ENCODE peak calls at places on chromosomes 1 and 21, in seven cellular contexts. R is CD8-positive, alpha-beta T cell; Y is IMR-90; G is endodermal cell; B is lung; T is left ventricle myocardium inferior; S is B cell. I is an unnamed sample.

GRCh38 chr1:38064232-38064903 is 17.8 kb upstream of the POU3F1 start:
- DNase-seq in R (no peak), Y (peak), G (peak), B (no peak), T (no peak), S (no peak), I (no peak)

GRCh38 chr21:38995755-38996154 is 187.5 kb downstream of the PSMG1 start:
- DNase-seq in R (no peak), Y (no peak), G (no peak), B (no peak), T (no peak), S (no peak), I (peak)

GRCh38 chr1:111833334-111833733 is 77.6 kb downstream of the DDX20 start:
- DNase-seq in R (no peak), Y (peak), G (peak), B (no peak), T (no peak), S (no peak), I (no peak)

GRCh38 chr1:223665592-223666312 is at the start of gene CAPN8:
- DNase-seq in R (no peak), Y (no peak), G (no peak), B (peak), T (no peak), S (no peak), I (peak)

GRCh38 chr1:38028105-38028591 is 15.6 kb downstream of the UTP11 start:
- DNase-seq in R (no peak), Y (no peak), G (peak), B (no peak), T (no peak), S (no peak), I (no peak)

GRCh38 chr1:210747112-210747511 is 386.8 kb downstream of the KCNH1 start:
- DNase-seq in R (no peak), Y (no peak), G (no peak), B (no peak), T (no peak), S (no peak), I (no peak)

GRCh38 chr1:154755858-154756730 is 114.0 kb downstream of the KCNN3 start:
- DNase-seq in R (no peak), Y (peak), G (no peak), B (no peak), T (no peak), S (no peak), I (no peak)

GRCh38 chr1:66767590-66767989 is 15.3 kb downstream of the DYNLT5 start:
- DNase-seq in R (no peak), Y (no peak), G (no peak), B (no peak), T (no peak), S (no peak), I (no peak)

GRCh38 chr1:18940303-18941020 is 16.0 kb downstream of the IFFO2 start:
- DNase-seq in R (no peak), Y (peak), G (no peak), B (no peak), T (no peak), S (no peak), I (no peak)

GRCh38 chr1:237041795-237042466 is at the start of gene RYR2:
- DNase-seq in R (no peak), Y (no peak), G (peak), B (no peak), T (peak), S (no peak), I (no peak)

DNA sequence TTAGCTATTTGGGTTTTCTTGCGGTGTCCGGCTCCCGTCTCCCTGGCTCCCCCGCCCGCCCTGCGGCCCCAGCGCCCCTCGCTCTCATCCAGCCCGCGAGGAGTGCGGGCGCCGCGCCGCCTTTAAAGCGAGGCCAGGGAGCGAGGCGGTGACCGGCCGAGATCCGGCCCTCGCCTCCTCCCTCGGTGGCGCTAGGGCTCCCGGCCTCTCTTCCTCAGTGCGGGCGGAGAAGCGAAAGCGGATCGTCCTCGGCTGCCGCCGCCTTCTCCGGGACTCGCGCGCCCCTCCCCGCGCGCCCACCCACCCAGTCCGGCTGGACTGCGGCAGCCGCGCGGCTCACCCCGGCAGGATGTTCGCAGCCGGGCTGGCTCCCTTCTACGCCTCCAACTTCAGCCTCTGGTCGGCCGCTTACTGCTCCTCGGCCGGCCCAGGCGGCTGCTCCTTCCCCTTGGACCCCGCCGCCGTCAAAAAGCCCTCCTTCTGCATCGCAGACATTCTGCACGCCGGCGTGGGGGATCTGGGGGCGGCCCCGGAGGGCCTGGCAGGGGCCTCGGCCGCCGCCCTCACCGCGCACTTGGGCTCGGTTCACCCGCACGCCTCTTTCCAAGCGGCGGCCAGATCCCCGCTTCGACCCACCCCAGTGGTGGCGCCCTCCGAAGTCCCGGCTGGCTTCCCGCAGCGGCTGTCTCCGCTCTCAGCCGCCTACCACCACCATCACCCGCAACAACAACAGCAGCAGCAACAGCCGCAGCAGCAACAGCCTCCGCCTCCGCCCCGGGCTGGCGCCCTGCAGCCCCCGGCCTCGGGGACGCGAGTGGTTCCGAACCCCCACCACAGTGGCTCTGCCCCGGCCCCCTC is 495 bp downstream of the HLX start:
- DNase-seq in R (no peak), Y (peak), G (peak), B (no peak), T (peak), S (peak), I (peak)
- TF ChIP-seq CTCF in R (no peak), Y (no peak), G (peak), B (no peak), T (no peak), S (no peak), I (no peak)

GRCh38 chr1:93964096-93964776 is 55.0 kb upstream of the GCLM start:
- DNase-seq in R (no peak), Y (no peak), G (no peak), B (no peak), T (no peak), S (no peak), I (no peak)
- TF ChIP-seq CTCF in R (no peak), Y (no peak), G (no peak), B (no peak), T (no peak), S (no peak), I (no peak)

GRCh38 chr1:24536391-24536840 is 19.5 kb upstream of the NCMAP start:
- DNase-seq in R (peak), Y (peak), G (no peak), B (no peak), T (no peak), S (peak), I (peak)

GRCh38 chr1:24544239-24544638 is 11.6 kb upstream of the NCMAP start:
- DNase-seq in R (no peak), Y (no peak), G (no peak), B (no peak), T (no peak), S (no peak), I (no peak)

GRCh38 chr1:24540906-24541710 is 14.8 kb upstream of the NCMAP start:
- DNase-seq in R (no peak), Y (peak), G (no peak), B (peak), T (no peak), S (no peak), I (no peak)

GRCh38 chr1:24541711-24542346 is 14.1 kb upstream of the NCMAP start:
- DNase-seq in R (peak), Y (no peak), G (peak), B (no peak), T (no peak), S (no peak), I (no peak)

GRCh38 chr1:24540051-24540905 is 15.6 kb upstream of the NCMAP start:
- DNase-seq in R (no peak), Y (no peak), G (no peak), B (no peak), T (no peak), S (no peak), I (no peak)
- TF ChIP-seq CTCF in R (no peak), Y (no peak), G (no peak), B (no peak), T (no peak), S (no peak), I (no peak)

DNA sequence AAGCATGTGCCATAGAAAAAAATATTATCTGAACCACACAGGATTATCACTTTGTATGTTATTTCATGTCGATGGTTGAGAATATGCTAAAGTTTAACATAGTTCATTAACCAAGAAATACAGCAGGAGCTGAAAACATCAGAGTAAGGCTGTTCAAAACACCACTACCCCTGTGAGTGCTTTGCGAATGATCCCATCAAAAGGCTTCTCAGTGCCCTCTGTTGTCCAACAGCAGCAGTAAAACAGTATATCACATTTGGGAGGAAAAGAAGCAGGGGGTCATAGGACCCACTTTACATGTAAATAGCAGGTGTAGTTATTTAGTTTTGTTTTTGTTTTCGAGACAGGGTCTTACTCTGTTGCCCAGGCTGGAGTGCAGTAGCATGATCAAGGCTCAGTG is 289.4 kb upstream of the FMN2 start:
- DNase-seq in R (no peak), Y (no peak), G (no peak), B (no peak), T (no peak), S (no peak), I (no peak)
- TF ChIP-seq CTCF in R (no peak), Y (no peak), G (peak), B (no peak), T (no peak), S (no peak), I (no peak)

GRCh38 chr1:247336390-247336789 is 4.7 kb upstream of the ZNF496 start:
- DNase-seq in R (no peak), Y (no peak), G (no peak), B (no peak), T (no peak), S (no peak), I (no peak)

GRCh38 chr1:247335871-247336270 is 4.2 kb upstream of the ZNF496 start:
- DNase-seq in R (no peak), Y (no peak), G (peak), B (no peak), T (no peak), S (no peak), I (no peak)

GRCh38 chr1:247337250-247337746 is 5.6 kb upstream of the ZNF496 start:
- DNase-seq in R (no peak), Y (peak), G (no peak), B (no peak), T (no peak), S (no peak), I (no peak)

GRCh38 chr1:247338723-247339270 is 7.1 kb upstream of the ZNF496 start:
- DNase-seq in R (no peak), Y (peak), G (no peak), B (no peak), T (no peak), S (no peak), I (no peak)

DNA sequence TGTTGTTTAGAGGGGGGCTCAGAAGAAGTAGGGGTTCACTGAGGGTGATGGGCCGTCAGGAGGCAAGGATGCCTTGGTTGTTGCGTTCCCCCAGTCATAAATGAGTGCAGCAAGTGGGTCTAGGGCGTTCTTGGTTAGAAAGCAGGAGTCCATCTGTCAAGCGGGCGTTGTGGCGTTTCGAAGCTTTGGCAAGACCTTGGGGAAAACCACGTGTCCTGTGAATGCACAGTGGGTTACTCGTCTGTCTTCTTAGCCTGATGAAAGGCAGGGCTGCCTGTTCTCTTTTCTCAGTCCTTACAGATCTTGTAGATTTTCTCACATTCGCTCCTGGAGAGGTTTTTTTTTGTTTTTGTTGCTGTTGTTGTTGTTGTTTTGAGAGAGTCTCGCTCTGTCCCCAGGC is 6.3 kb upstream of the ZNF496 start:
- DNase-seq in R (no peak), Y (no peak), G (no peak), B (no peak), T (no peak), S (no peak), I (no peak)
- TF ChIP-seq CTCF in R (no peak), Y (no peak), G (no peak), B (no peak), T (no peak), S (no peak), I (no peak)

DNA sequence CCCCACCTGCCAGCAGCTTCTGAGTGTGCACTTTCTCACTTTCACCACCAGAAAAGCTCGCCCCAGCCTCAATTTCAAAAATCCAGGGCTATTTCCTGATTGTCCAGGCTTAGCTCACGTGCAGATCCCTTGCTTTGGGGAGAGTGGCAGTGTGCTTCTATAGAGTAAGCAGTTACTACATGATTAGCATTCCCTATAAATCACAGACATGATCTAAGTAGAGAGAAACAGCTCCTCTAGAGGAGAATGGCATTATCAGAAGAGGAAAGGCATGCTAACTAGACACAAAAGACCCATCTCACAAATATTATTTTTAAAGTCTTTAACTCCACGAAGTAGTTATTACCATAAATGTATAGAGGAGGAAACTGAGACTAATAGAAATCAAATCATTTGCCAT is 455.9 kb upstream of the PKN2 start:
- DNase-seq in R (no peak), Y (no peak), G (no peak), B (no peak), T (no peak), S (no peak), I (no peak)
- TF ChIP-seq CTCF in R (no peak), Y (no peak), G (peak), B (no peak), T (no peak), S (no peak), I (no peak)

DNA sequence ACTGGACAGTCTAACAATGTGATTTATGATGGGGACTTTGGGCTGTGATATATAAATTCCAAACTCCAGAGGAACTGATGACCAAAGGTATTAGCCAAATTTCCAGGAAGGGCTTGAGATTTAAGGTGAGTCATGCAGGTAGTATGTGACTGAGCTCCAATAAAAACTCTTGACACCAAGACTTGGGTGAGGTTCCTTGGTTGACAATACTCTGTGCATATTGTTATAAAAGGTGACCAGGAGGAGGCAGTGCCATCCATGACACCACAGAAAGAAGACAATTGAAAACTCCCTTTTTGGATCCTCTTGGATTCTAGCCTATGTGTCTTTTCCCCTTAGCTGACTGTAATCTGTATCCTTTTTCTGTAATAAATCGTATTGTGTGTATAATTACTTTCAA is 392.6 kb upstream of the LRRC7 start:
- DNase-seq in R (no peak), Y (no peak), G (no peak), B (no peak), T (no peak), S (no peak), I (no peak)
- TF ChIP-seq CTCF in R (no peak), Y (no peak), G (peak), B (no peak), T (no peak), S (no peak), I (no peak)

DNA sequence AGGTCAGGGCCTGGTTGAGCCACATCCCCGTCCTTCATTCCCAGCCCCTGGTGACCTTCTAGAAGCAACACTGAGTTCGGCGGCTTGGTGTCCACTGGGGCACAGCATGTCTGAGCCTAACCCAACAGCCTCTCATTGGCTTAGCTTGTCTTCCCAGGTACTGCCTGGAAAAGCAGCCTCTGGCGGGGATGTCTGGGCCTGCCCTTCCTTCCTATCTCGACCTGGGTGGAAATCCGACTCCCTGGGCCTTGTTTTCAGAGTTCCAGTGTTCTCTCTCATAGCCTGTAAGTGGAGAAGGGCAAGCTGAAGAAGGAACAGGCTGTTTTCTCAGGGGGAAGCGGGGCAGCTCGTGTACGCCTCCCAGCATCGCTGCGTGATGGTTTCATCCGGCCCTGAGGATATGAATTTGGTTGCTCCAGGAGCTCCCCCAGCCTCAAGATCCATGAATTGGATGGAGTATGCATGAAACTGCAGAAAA is 116.4 kb upstream of the IRF2BP2 start:
- DNase-seq in R (no peak), Y (peak), G (peak), B (no peak), T (no peak), S (no peak), I (no peak)
- TF ChIP-seq CTCF in R (no peak), Y (no peak), G (no peak), B (no peak), T (peak), S (no peak), I (no peak)